ENCODE peak calls at places on chromosomes 12 and 14, in ten cellular contexts. One of them, this sample, is unnamed.

GRCh38 chr12:26197832-26198231 is 2.5 kb downstream of the SSPN start:
- DNase-seq in NCI-H2029: no peak
- DNase-seq in stimulated activated CD8-positive, alpha-beta memory T cell treated with anti-CD3 and anti-CD28 coated beads, Interleukin-15, amount 100 ng/mL, for 48 hours: no peak
- DNase-seq in small intestine: peak
- DNase-seq in HAP-1: no peak
- DNase-seq in heart left ventricle: no peak
- DNase-seq in CD8-positive, alpha-beta memory T cell: no peak
- DNase-seq in activated CD4-positive, alpha-beta T cell treated with anti-CD3 and anti-CD28 coated beads for 4 hours: no peak
- DNase-seq in stimulated activated CD4-positive, alpha-beta T cell treated with anti-CD3 and anti-CD28 coated beads, Interleukin-1b, Interleukin-23, amount 100 ng/mL, for 24 hours: no peak
- DNase-seq in mucosa of gallbladder: no peak
- DNase-seq in this sample: no peak

GRCh38 chr12:69642531-69642930 is 31.8 kb upstream of the LRRC10 start:
- DNase-seq in NCI-H2029: no peak
- DNase-seq in stimulated activated CD8-positive, alpha-beta memory T cell treated with anti-CD3 and anti-CD28 coated beads, Interleukin-15, amount 100 ng/mL, for 48 hours: no peak
- DNase-seq in small intestine: no peak
- DNase-seq in HAP-1: no peak
- DNase-seq in heart left ventricle: no peak
- DNase-seq in CD8-positive, alpha-beta memory T cell: no peak
- DNase-seq in activated CD4-positive, alpha-beta T cell treated with anti-CD3 and anti-CD28 coated beads for 4 hours: no peak
- DNase-seq in stimulated activated CD4-positive, alpha-beta T cell treated with anti-CD3 and anti-CD28 coated beads, Interleukin-1b, Interleukin-23, amount 100 ng/mL, for 24 hours: no peak
- DNase-seq in mucosa of gallbladder: no peak
- DNase-seq in this sample: no peak

GRCh38 chr12:57488397-57489156 is 709 bp downstream of the MARS1 start:
- DNase-seq in NCI-H2029: no peak
- DNase-seq in stimulated activated CD8-positive, alpha-beta memory T cell treated with anti-CD3 and anti-CD28 coated beads, Interleukin-15, amount 100 ng/mL, for 48 hours: no peak
- DNase-seq in small intestine: no peak
- DNase-seq in HAP-1: no peak
- DNase-seq in heart left ventricle: no peak
- DNase-seq in CD8-positive, alpha-beta memory T cell: no peak
- DNase-seq in activated CD4-positive, alpha-beta T cell treated with anti-CD3 and anti-CD28 coated beads for 4 hours: no peak
- DNase-seq in stimulated activated CD4-positive, alpha-beta T cell treated with anti-CD3 and anti-CD28 coated beads, Interleukin-1b, Interleukin-23, amount 100 ng/mL, for 24 hours: no peak
- DNase-seq in mucosa of gallbladder: no peak
- DNase-seq in this sample: peak

GRCh38 chr14:93090826-93091583 is 24.7 kb downstream of the ITPK1 start:
- DNase-seq in NCI-H2029: no peak
- DNase-seq in stimulated activated CD8-positive, alpha-beta memory T cell treated with anti-CD3 and anti-CD28 coated beads, Interleukin-15, amount 100 ng/mL, for 48 hours: no peak
- DNase-seq in small intestine: no peak
- DNase-seq in HAP-1: no peak
- DNase-seq in heart left ventricle: no peak
- DNase-seq in CD8-positive, alpha-beta memory T cell: no peak
- DNase-seq in activated CD4-positive, alpha-beta T cell treated with anti-CD3 and anti-CD28 coated beads for 4 hours: no peak
- DNase-seq in stimulated activated CD4-positive, alpha-beta T cell treated with anti-CD3 and anti-CD28 coated beads, Interleukin-1b, Interleukin-23, amount 100 ng/mL, for 24 hours: no peak
- DNase-seq in mucosa of gallbladder: no peak
- DNase-seq in this sample: no peak

GRCh38 chr14:93643127-93643526 is 145.2 kb downstream of the PRIMA1 start:
- DNase-seq in NCI-H2029: no peak
- DNase-seq in stimulated activated CD8-positive, alpha-beta memory T cell treated with anti-CD3 and anti-CD28 coated beads, Interleukin-15, amount 100 ng/mL, for 48 hours: no peak
- DNase-seq in small intestine: no peak
- DNase-seq in HAP-1: no peak
- DNase-seq in heart left ventricle: no peak
- DNase-seq in CD8-positive, alpha-beta memory T cell: no peak
- DNase-seq in activated CD4-positive, alpha-beta T cell treated with anti-CD3 and anti-CD28 coated beads for 4 hours: no peak
- DNase-seq in stimulated activated CD4-positive, alpha-beta T cell treated with anti-CD3 and anti-CD28 coated beads, Interleukin-1b, Interleukin-23, amount 100 ng/mL, for 24 hours: no peak
- DNase-seq in mucosa of gallbladder: no peak
- DNase-seq in this sample: no peak

GRCh38 chr14:30896435-30896834 is 22.1 kb downstream of the COCH start:
- DNase-seq in NCI-H2029: no peak
- DNase-seq in stimulated activated CD8-positive, alpha-beta memory T cell treated with anti-CD3 and anti-CD28 coated beads, Interleukin-15, amount 100 ng/mL, for 48 hours: no peak
- DNase-seq in small intestine: no peak
- DNase-seq in HAP-1: no peak
- DNase-seq in heart left ventricle: no peak
- DNase-seq in CD8-positive, alpha-beta memory T cell: no peak
- DNase-seq in activated CD4-positive, alpha-beta T cell treated with anti-CD3 and anti-CD28 coated beads for 4 hours: no peak
- DNase-seq in stimulated activated CD4-positive, alpha-beta T cell treated with anti-CD3 and anti-CD28 coated beads, Interleukin-1b, Interleukin-23, amount 100 ng/mL, for 24 hours: no peak
- DNase-seq in mucosa of gallbladder: no peak
- DNase-seq in this sample: no peak

GRCh38 chr14:64035143-64035542 is 182.3 kb downstream of the SYNE2 start:
- DNase-seq in NCI-H2029: no peak
- DNase-seq in stimulated activated CD8-positive, alpha-beta memory T cell treated with anti-CD3 and anti-CD28 coated beads, Interleukin-15, amount 100 ng/mL, for 48 hours: no peak
- DNase-seq in small intestine: no peak
- DNase-seq in HAP-1: no peak
- DNase-seq in heart left ventricle: no peak
- DNase-seq in CD8-positive, alpha-beta memory T cell: no peak
- DNase-seq in activated CD4-positive, alpha-beta T cell treated with anti-CD3 and anti-CD28 coated beads for 4 hours: no peak
- DNase-seq in stimulated activated CD4-positive, alpha-beta T cell treated with anti-CD3 and anti-CD28 coated beads, Interleukin-1b, Interleukin-23, amount 100 ng/mL, for 24 hours: no peak
- DNase-seq in mucosa of gallbladder: no peak
- DNase-seq in this sample: no peak

GRCh38 chr12:68451261-68452091 is 119.3 kb upstream of the MDM1 start:
- DNase-seq in NCI-H2029: peak
- DNase-seq in stimulated activated CD8-positive, alpha-beta memory T cell treated with anti-CD3 and anti-CD28 coated beads, Interleukin-15, amount 100 ng/mL, for 48 hours: peak
- DNase-seq in small intestine: peak
- DNase-seq in HAP-1: no peak
- DNase-seq in heart left ventricle: no peak
- DNase-seq in CD8-positive, alpha-beta memory T cell: no peak
- DNase-seq in activated CD4-positive, alpha-beta T cell treated with anti-CD3 and anti-CD28 coated beads for 4 hours: peak
- DNase-seq in stimulated activated CD4-positive, alpha-beta T cell treated with anti-CD3 and anti-CD28 coated beads, Interleukin-1b, Interleukin-23, amount 100 ng/mL, for 24 hours: peak
- DNase-seq in mucosa of gallbladder: peak
- DNase-seq in this sample: no peak

This sample was measured in cardiac septum.